ENCODE peak calls at places on chromosomes 5 and 9, in four cellular contexts. T is tibial artery, F is PC-9, D is foreskin fibroblast. L is an unnamed sample.

GRCh38 chr5:40676643-40677333 is 2.9 kb upstream of the PTGER4 start:
- DNase-seq in T (peak), F (peak), D (peak), L (peak)

GRCh38 chr5:13866792-13867191 is 77.7 kb downstream of the DNAH5 start:
- DNase-seq in T (no peak), F (no peak), D (peak), L (peak)

GRCh38 chr5:5231576-5231975 is 91.4 kb downstream of the ADAMTS16 start:
- DNase-seq in D (no peak), T (no peak), F (no peak), L (no peak)

GRCh38 chr9:38160613-38161215 is 91.7 kb upstream of the SHB start:
- DNase-seq in T (peak), F (no peak), D (peak), L (peak)

GRCh38 chr5:106314221-106314824 is 1356.4 kb downstream of the EFNA5 start:
- DNase-seq in F (no peak), D (peak), T (no peak), L (no peak)

GRCh38 chr5:816176-816575 is 31.6 kb upstream of the ZDHHC11B start:
- DNase-seq in T (no peak), F (no peak), D (no peak), L (no peak)

GRCh38 chr5:58759745-58760144 is 176.9 kb downstream of the RAB3C start:
- DNase-seq in F (no peak), T (no peak), D (no peak), L (no peak)

GRCh38 chr9:132742821-132743311 is 72.6 kb downstream of the GTF3C4 start:
- DNase-seq in F (no peak), D (no peak), T (no peak), L (no peak)

GRCh38 chr5:113204525-113205161 is 228.0 kb downstream of the DCP2 start:
- DNase-seq in D (peak), T (peak), F (peak), L (no peak)

GRCh38 chr5:179795049-179795862 is 1.5 kb downstream of the LTC4S start:
- DNase-seq in D (no peak), F (peak), T (no peak), L (no peak)

GRCh38 chr9:86741311-86742215 is 205.7 kb downstream of the GAS1 start:
- DNase-seq in F (peak), T (no peak), D (peak), L (no peak)

GRCh38 chr5:35819026-35819425 is 37.7 kb upstream of the IL7R start:
- DNase-seq in D (no peak), F (peak), T (no peak), L (no peak)

GRCh38 chr5:109347252-109347888 is 62.4 kb downstream of the PJA2 start:
- DNase-seq in D (no peak), T (no peak), F (no peak), L (no peak)

GRCh38 chr5:140575309-140575708 is 10.7 kb downstream of the SLC35A4 start:
- DNase-seq in D (peak), F (no peak), T (peak), L (no peak)

GRCh38 chr5:73793911-73794310 is 167.9 kb downstream of the ARHGEF28 start:
- DNase-seq in T (no peak), D (no peak), F (no peak), L (no peak)

GRCh38 chr5:165370772-165371171 is 1865.4 kb downstream of the MAT2B start:
- DNase-seq in F (no peak), D (peak), T (no peak), L (no peak)

GRCh38 chr5:169450464-169450863 is 133.1 kb upstream of the SPDL1 start:
- DNase-seq in D (peak), F (no peak), T (peak), L (no peak)

GRCh38 chr9:138068601-138069035 is 191.0 kb downstream of the CACNA1B start:
- DNase-seq in F (no peak), D (no peak), T (no peak), L (no peak)

GRCh38 chr5:151757233-151758140 is 944 bp downstream of the ATOX1 start:
- DNase-seq in T (no peak), F (peak), D (peak), L (no peak)

GRCh38 chr5:150438873-150439546 is 10.5 kb downstream of the RPS14 start:
- DNase-seq in T (no peak), D (peak), F (peak), L (no peak)

GRCh38 chr5:137035480-137035878 is 463.6 kb downstream of the SPOCK1 start:
- DNase-seq in F (no peak), D (peak), T (no peak), L (no peak)

GRCh38 chr9:20835364-20836286 is 151.6 kb downstream of the FOCAD start:
- DNase-seq in F (peak), D (peak), T (no peak), L (no peak)

GRCh38 chr9:135126480-135127187 is 39.2 kb downstream of the OLFM1 start:
- DNase-seq in F (no peak), T (peak), D (no peak), L (no peak)

GRCh38 chr5:37641933-37642332 is 197.9 kb downstream of the GDNF start:
- DNase-seq in T (no peak), D (no peak), F (no peak), L (no peak)

DNA sequence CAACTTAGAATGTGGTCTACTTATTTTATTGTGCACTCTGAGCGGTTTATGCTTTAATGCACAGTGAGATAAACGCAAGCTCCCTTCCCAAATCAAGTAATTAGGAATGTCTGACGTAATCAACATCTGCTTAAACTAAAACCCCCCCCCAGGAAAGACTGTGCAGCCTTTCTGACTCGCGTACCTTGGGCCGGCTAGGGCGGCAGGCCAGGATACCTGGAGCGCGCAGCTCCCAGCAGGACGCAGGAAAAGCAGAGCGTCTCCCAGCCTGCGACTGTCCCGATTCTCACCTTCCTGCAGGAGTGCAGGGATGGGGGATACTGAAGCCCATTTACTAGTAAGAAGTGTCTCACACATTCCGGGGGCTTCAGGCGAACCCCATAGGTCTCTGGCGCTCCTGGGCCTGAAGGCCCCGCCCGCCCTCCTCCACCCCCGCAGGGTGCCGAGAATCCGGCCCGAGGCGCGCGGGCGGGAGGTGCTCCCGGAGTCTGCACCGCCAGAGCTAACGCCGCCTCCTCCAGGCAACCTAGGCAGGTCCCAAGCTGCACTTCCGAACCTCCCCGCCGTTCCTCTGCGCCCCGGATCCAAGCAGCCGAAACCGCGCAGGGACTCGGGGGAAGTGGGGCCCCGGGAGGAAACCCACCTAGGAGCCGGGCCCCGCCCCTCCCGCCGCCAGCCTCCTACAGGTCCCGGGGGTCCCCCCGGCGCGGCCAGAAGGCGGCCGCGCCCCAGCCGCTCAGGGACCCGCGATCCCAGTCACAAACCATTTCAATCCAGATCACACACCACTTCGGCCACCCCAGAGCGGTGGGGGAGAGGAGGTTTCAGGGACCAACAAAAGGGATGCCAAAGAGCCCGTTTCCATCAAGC is 1.4 kb downstream of the ROR2 start:
- DNase-seq in D (peak), T (no peak), F (no peak), L (no peak)
- TF ChIP-seq CTCF in D (no peak), T (no peak), F (no peak), L (no peak)

DNA sequence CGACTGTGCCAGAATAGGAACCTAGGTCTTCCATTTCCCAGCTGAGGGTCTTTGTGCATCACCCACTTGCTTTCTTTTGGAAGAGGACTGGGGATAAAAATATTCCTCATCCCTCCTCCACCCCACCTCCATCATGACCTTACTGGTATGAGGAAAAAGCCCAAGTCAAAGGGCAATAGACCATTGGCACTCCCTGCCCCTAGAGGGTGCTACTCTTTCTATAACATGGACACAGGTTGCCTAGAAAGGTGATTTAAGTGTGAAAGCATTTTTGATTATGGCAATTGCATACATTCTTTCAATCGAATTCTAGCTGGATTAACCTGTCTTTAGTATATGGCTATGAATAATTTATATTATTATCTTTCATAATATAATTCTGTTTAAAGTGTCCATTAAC is 22.8 kb upstream of the ZNF618 start:
- DNase-seq in T (no peak), F (no peak), D (no peak), L (no peak)
- TF ChIP-seq CTCF in T (peak), F (peak), D (peak), L (peak)

GRCh38 chr5:93870649-93871048 is 129.2 kb upstream of the POU5F2 start:
- DNase-seq in T (no peak), F (no peak), D (no peak), L (no peak)

GRCh38 chr5:93874080-93874479 is 132.7 kb upstream of the POU5F2 start:
- DNase-seq in F (no peak), T (no peak), D (peak), L (no peak)

GRCh38 chr5:93874491-93874890 is 133.1 kb upstream of the POU5F2 start:
- DNase-seq in F (no peak), T (no peak), D (peak), L (no peak)

GRCh38 chr5:93873211-93873736 is 131.9 kb upstream of the POU5F2 start:
- DNase-seq in D (no peak), T (no peak), F (no peak), L (no peak)

DNA sequence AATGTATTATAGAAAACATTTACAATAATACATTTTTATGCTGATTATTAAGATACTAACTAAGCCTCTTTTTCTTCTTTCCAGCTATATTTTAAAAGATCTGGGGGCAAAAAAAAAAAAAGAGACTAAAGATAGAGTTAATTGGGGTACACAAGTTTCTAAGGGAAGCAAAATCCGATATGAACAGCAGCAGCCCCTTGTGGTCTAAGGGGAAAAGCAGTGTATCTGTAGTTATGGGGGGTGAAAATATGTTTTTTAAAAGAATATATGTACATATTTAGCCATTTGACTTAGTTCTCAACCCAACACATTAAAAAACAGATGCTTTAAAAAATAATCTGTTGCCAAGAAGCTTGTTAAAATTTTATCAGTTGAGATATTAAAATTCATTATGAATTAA is 134.3 kb upstream of the POU5F2 start:
- DNase-seq in T (no peak), F (no peak), D (no peak), L (no peak)
- TF ChIP-seq CTCF in T (no peak), F (no peak), D (peak), L (peak)

DNA sequence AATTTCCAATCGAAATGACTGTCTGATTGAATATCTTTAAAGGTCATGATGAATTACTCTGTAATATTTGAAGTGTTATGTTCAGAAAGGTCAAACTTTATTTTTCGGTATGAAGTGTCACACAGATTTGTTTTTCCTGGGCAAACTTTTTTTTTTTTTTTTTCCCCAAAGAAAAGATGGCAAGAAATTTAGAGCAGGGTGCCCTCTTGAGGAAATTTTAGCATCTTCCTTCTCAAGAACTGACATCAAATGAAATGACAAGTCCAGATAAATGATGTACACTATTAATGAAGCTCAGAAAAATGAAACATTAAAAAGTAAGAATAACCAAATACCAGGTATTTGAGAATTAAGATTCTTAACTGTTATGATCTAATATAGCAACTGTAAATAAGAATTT is 123.6 kb downstream of the INVS start:
- DNase-seq in T (no peak), D (peak), F (no peak), L (peak)
- TF ChIP-seq CTCF in T (peak), D (peak), F (peak), L (peak)

GRCh38 chr9:89807101-89807395 is 202.2 kb downstream of the GADD45G start:
- DNase-seq in F (no peak), D (no peak), T (no peak), L (no peak)

GRCh38 chr9:89806371-89807100 is 201.7 kb downstream of the GADD45G start:
- DNase-seq in F (no peak), D (no peak), T (no peak), L (no peak)

GRCh38 chr9:89808801-89809200 is 204.0 kb downstream of the GADD45G start:
- DNase-seq in D (no peak), F (no peak), T (no peak), L (no peak)

GRCh38 chr9:89807682-89808075 is 202.9 kb downstream of the GADD45G start:
- DNase-seq in F (no peak), T (no peak), D (no peak), L (no peak)

GRCh38 chr9:89808076-89808701 is 203.4 kb downstream of the GADD45G start:
- DNase-seq in T (no peak), D (no peak), F (no peak), L (no peak)
- TF ChIP-seq CTCF in T (no peak), D (no peak), F (no peak), L (no peak)

GRCh38 chr9:69745716-69746538 is 13.9 kb downstream of the PTAR1 start:
- DNase-seq in T (no peak), F (no peak), D (peak), L (no peak)
- TF ChIP-seq CTCF in T (no peak), F (peak), D (peak), L (peak)

DNA sequence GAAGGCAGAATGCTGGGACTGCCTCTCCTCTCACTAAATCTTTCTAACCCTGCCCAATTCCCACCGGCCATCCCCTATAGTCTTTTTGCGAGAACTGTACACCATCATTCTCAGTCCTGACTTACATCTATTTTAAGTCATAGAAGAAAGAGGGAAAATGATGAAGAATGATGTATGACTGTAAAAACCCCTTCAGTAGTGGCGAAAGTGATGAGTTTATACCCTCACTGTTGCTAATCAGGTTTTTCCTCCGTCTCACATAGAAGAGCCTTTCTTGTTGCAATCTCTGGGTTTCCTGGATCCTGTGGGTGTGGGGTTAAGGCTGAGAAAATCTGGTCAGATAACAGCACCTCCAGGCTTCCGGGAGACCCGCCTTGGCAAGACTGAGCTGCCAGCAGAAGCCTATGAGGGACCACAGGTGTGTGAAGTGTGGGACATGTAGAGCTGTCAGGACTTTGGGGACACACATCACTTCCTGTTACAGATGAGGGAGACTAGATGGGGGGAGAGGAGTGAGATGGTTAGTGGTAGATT is 147.1 kb upstream of the SLC12A2 start:
- DNase-seq in T (no peak), D (no peak), F (peak), L (no peak)
- TF ChIP-seq CTCF in T (no peak), D (no peak), F (no peak), L (no peak)

GRCh38 chr9:71975833-71976232 is 64.4 kb downstream of the C9orf85 start:
- DNase-seq in T (no peak), D (no peak), F (no peak), L (no peak)
- TF ChIP-seq CTCF in T (peak), D (peak), F (peak), L (peak)

DNA sequence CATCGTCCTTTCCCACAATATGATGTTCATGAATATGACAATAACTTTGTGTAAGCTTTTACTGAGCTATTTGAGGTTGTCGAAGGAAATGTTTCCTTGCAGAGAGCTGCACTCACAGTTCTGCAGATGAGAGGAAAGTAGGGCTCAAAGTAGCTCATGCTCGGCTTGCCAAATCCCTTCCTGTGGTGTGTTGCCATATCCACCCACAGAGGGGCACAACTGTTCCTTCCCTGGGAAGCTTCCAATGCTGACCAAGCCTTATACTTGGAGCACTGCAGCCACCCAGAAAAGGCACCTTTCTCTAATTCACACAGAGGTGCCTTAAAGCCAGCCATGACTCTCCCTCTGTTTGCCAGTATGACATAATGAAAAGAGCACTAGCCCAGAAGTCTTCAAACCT is 390.3 kb downstream of the CAAP1 start:
- DNase-seq in D (no peak), T (no peak), F (no peak), L (no peak)
- TF ChIP-seq CTCF in D (no peak), T (no peak), F (no peak), L (no peak)

GRCh38 chr5:107651326-107651725 is 19.4 kb downstream of the EFNA5 start:
- DNase-seq in D (no peak), F (no peak), T (no peak), L (no peak)
- TF ChIP-seq CTCF in D (no peak), F (no peak), T (no peak), L (no peak)

L was measured in AG09319.